ENCODE peak calls at places on chromosomes 4 and X, in eight cellular contexts. R is lower lobe of right lung, D is cardiac fibroblast, G is right atrium auricular region, K is GM23338, S is mucosa of descending colon, N is SK-N-SH, B is gastrocnemius medialis. C is an unnamed sample.

GRCh38 chrX:38249965-38250364 is 29.3 kb upstream of the SRPX start:
- DNase-seq in R (no peak), D (no peak), G (no peak), K (no peak), S (no peak), N (no peak), B (no peak), C (no peak)

GRCh38 chr4:94669672-94670664 is 87.8 kb upstream of the BMPR1B start:
- DNase-seq in R (no peak), D (peak), G (no peak), K (no peak), S (no peak), N (no peak), B (no peak), C (peak)

GRCh38 chrX:107894038-107894437 is 68.4 kb downstream of the MID2 start:
- DNase-seq in R (no peak), D (peak), G (no peak), K (peak), S (peak), N (peak), B (no peak), C (peak)

GRCh38 chr4:98434816-98435215 is 173.6 kb downstream of the RAP1GDS1 start:
- DNase-seq in R (no peak), D (no peak), G (no peak), K (no peak), S (no peak), N (no peak), B (no peak), C (no peak)

GRCh38 chr4:183260491-183261151 is 59.5 kb downstream of the CLDN22 start:
- DNase-seq in R (no peak), D (no peak), G (no peak), K (no peak), S (peak), N (no peak), B (no peak), C (peak)

GRCh38 chr4:133130171-133130570 is 18.9 kb upstream of the PCDH10 start:
- DNase-seq in R (no peak), D (peak), G (no peak), K (peak), S (no peak), N (no peak), B (no peak), C (no peak)

GRCh38 chr4:10664408-10664807 is 20.2 kb downstream of the CLNK start:
- DNase-seq in R (no peak), D (peak), G (peak), K (no peak), S (no peak), N (no peak), B (no peak), C (peak)

GRCh38 chrX:151789179-151789800 is 54.7 kb downstream of the CNGA2 start:
- DNase-seq in R (no peak), D (peak), G (peak), K (no peak), S (peak), N (no peak), B (peak), C (peak)

GRCh38 chrX:120309873-120310730 is 1.2 kb downstream of the TMEM255A start:
- DNase-seq in R (peak), D (peak), G (no peak), K (peak), S (no peak), N (peak), B (no peak), C (no peak)

GRCh38 chr4:69126030-69126429 is 29.8 kb downstream of the UGT2B7 start:
- DNase-seq in R (no peak), D (no peak), G (no peak), K (no peak), S (no peak), N (no peak), B (no peak), C (no peak)

GRCh38 chr4:183354213-183354612 is 32.0 kb upstream of the CLDN24 start:
- DNase-seq in R (no peak), D (no peak), G (no peak), K (no peak), S (no peak), N (no peak), B (no peak), C (peak)

GRCh38 chrX:129845616-129846190 is 2.0 kb upstream of the ZDHHC9 start:
- DNase-seq in R (no peak), D (no peak), G (no peak), K (no peak), S (no peak), N (no peak), B (no peak), C (peak)

GRCh38 chr4:80027611-80028010 is 45.4 kb downstream of the ANTXR2 start:
- DNase-seq in R (no peak), D (no peak), G (no peak), K (no peak), S (no peak), N (no peak), B (no peak), C (no peak)

GRCh38 chrX:150887906-150888465 is 10.5 kb downstream of the CD99L2 start:
- DNase-seq in R (no peak), D (peak), G (no peak), K (no peak), S (no peak), N (no peak), B (no peak), C (peak)

GRCh38 chr4:79141530-79141929 is 184.3 kb downstream of the NAA11 start:
- DNase-seq in R (no peak), D (peak), G (no peak), K (peak), S (peak), N (no peak), B (no peak), C (peak)

GRCh38 chr4:98516042-98516440 is 142.4 kb downstream of the TSPAN5 start:
- DNase-seq in R (no peak), D (peak), G (no peak), K (no peak), S (no peak), N (no peak), B (no peak), C (peak)

GRCh38 chr4:72302981-72303704 is 265.9 kb downstream of the ADAMTS3 start:
- DNase-seq in R (no peak), D (peak), G (no peak), K (peak), S (peak), N (peak), B (no peak), C (peak)

GRCh38 chrX:3232262-3232950 is 114.0 kb downstream of the MXRA5 start:
- DNase-seq in R (no peak), D (no peak), G (no peak), K (no peak), S (no peak), N (no peak), B (no peak), C (no peak)

GRCh38 chr4:102663073-102663472 is 97.7 kb downstream of the MANBA start:
- DNase-seq in R (no peak), D (peak), G (no peak), K (no peak), S (no peak), N (no peak), B (no peak), C (peak)

GRCh38 chr4:61408861-61409260 is 208.7 kb downstream of the ADGRL3 start:
- DNase-seq in R (no peak), D (no peak), G (no peak), K (no peak), S (no peak), N (no peak), B (no peak), C (peak)

GRCh38 chrX:110244951-110245480 is 72.9 kb downstream of the AMMECR1 start:
- DNase-seq in R (no peak), D (no peak), G (no peak), K (peak), S (no peak), N (no peak), B (no peak), C (no peak)

GRCh38 chr4:6889101-6889735 is 20.4 kb upstream of the TBC1D14 start:
- DNase-seq in R (no peak), D (no peak), G (no peak), K (no peak), S (no peak), N (no peak), B (no peak), C (no peak)

GRCh38 chr4:127165971-127166370 is 466.8 kb upstream of the INTU start:
- DNase-seq in R (no peak), D (no peak), G (no peak), K (no peak), S (no peak), N (no peak), B (no peak), C (peak)

GRCh38 chrX:17242470-17242869 is 132.5 kb upstream of the NHS start:
- DNase-seq in R (no peak), D (peak), G (peak), K (peak), S (peak), N (peak), B (no peak), C (peak)

GRCh38 chr4:40283968-40284367 is 51.2 kb upstream of the CHRNA9 start:
- DNase-seq in R (no peak), D (peak), G (no peak), K (peak), S (no peak), N (no peak), B (no peak), C (peak)

GRCh38 chr4:38192516-38192915 is 232.3 kb downstream of the PTTG2 start:
- DNase-seq in R (no peak), D (no peak), G (no peak), K (no peak), S (no peak), N (no peak), B (no peak), C (peak)

GRCh38 chr4:41092128-41092527 is 122.2 kb downstream of the APBB2 start:
- DNase-seq in R (no peak), D (no peak), G (no peak), K (peak), S (no peak), N (no peak), B (no peak), C (no peak)

GRCh38 chr4:153432971-153433752 is 33.0 kb upstream of the TMEM131L start:
- DNase-seq in R (peak), D (peak), G (peak), K (peak), S (peak), N (no peak), B (peak), C (peak)

GRCh38 chr4:100379583-100380105 is 138.2 kb downstream of the EMCN start:
- DNase-seq in R (no peak), D (no peak), G (no peak), K (no peak), S (no peak), N (no peak), B (no peak), C (peak)

GRCh38 chr4:184477201-184477999 is 3.0 kb upstream of the IRF2 start:
- DNase-seq in R (no peak), D (no peak), G (no peak), K (no peak), S (no peak), N (no peak), B (no peak), C (no peak)

GRCh38 chr4:167232805-167233522 is 1.3 kb downstream of the SPOCK3 start:
- DNase-seq in R (no peak), D (no peak), G (no peak), K (peak), S (no peak), N (no peak), B (no peak), C (no peak)

GRCh38 chr4:146342600-146343192 is 128.4 kb downstream of the REELD1 start:
- DNase-seq in R (no peak), D (peak), G (no peak), K (peak), S (peak), N (peak), B (no peak), C (peak)

GRCh38 chr4:175435437-175435836 is 376.6 kb downstream of the GPM6A start:
- DNase-seq in R (no peak), D (no peak), G (no peak), K (no peak), S (no peak), N (peak), B (no peak), C (no peak)

GRCh38 chr4:153494562-153494961 is 28.4 kb downstream of the TMEM131L start:
- DNase-seq in R (no peak), D (no peak), G (no peak), K (no peak), S (no peak), N (no peak), B (no peak), C (no peak)

GRCh38 chr4:162981823-162982222 is 184.9 kb downstream of the NAF1 start:
- DNase-seq in R (no peak), D (no peak), G (no peak), K (no peak), S (no peak), N (no peak), B (no peak), C (no peak)

GRCh38 chrX:108245462-108245861 is 153.9 kb downstream of the ATG4A start:
- DNase-seq in R (no peak), D (no peak), G (no peak), K (peak), S (no peak), N (no peak), B (no peak), C (no peak)

GRCh38 chr4:183860726-183861125 is 44.4 kb upstream of the STOX2 start:
- DNase-seq in R (no peak), D (no peak), G (no peak), K (no peak), S (no peak), N (no peak), B (no peak), C (peak)

GRCh38 chr4:5658992-5659391 is 49.4 kb downstream of the EVC2 start:
- DNase-seq in R (no peak), D (no peak), G (no peak), K (no peak), S (no peak), N (no peak), B (no peak), C (no peak)

GRCh38 chrX:19670854-19671620 is 155.7 kb upstream of the MAP3K15 start:
- DNase-seq in R (no peak), D (peak), G (peak), K (peak), S (peak), N (peak), B (no peak), C (peak)
- TF ChIP-seq CTCF in R (no peak), D (no peak), G (no peak), K (no peak), S (no peak), N (peak), B (no peak), C (no peak)

DNA sequence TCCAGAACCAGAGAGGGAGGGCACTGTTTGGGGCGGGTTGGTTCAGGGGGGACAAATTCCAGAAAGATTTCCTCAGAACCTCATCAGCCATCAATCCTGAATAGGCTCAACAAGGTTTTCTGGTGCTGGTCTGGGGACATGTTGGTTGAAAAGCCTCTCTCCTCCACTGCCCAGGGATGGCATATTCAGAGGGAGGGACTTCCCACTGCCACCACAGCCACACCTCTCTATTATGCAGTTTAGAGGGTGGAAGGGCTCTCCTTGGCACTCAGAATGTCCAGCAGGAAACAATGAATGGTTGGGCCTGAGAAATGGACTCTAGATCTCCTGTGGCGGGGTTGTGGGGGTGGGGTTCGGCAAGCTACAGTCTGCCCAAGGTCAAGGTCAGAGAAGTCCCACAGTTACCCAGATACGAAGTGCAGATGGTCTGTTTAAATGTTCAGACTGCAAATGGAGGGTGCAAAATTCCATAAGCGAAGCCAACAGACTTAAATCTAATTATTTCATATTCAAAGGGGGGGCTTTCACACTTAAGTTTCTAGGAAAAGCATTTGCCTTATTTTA is 70.7 kb downstream of the LEF1 start:
- DNase-seq in R (no peak), D (no peak), G (no peak), K (no peak), S (no peak), N (no peak), B (no peak), C (no peak)
- TF ChIP-seq CTCF in R (no peak), D (no peak), G (no peak), K (no peak), S (no peak), N (no peak), B (no peak), C (no peak)

DNA sequence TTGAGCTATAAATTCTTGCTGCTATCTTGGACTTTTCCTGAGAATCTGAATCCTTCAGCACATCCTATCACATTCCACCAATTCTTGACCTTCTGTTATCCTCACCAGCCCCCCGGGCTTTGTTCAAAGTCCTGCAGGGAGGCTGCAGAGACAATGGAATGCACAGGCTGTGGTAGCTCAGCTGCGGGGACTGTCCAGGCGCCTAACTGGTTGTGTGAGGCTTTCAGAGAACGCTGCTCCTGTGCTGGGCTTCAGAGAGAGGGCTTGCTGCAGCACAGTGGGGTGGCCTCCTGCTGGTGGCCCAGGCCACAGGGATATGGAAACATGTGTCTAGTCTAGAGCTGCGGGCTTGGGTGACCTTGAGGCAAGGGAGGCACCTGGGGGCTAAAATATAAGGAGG is 196.4 kb upstream of the GATB start:
- DNase-seq in R (no peak), D (no peak), G (no peak), K (peak), S (no peak), N (no peak), B (no peak), C (no peak)
- TF ChIP-seq CTCF in R (no peak), D (no peak), G (no peak), K (peak), S (no peak), N (no peak), B (no peak), C (no peak)

DNA sequence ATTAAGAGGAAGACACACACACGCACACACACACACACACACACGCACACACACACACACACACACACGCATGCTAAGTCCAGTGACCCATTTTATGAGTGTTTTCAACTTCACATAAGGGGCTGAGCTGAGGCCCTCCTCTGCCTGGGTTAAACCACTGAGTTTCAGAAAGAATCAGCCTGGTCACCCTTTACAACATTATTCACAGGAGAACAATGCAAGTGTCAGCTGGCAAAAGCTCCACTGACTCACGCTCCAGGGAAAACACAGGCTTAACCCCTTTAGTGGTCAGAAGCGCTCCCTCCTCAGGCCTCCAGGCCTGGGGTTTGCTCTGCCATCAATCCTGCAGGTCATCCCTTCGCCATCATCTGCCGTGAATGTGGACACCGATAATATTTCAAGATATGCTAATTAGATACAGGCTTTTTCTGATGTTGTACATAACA is 46.9 kb downstream of the ACOX3 start:
- DNase-seq in R (no peak), D (peak), G (peak), K (no peak), S (peak), N (peak), B (peak), C (peak)
- TF ChIP-seq CTCF in R (no peak), D (peak), G (no peak), K (no peak), S (no peak), N (peak), B (no peak), C (peak)

DNA sequence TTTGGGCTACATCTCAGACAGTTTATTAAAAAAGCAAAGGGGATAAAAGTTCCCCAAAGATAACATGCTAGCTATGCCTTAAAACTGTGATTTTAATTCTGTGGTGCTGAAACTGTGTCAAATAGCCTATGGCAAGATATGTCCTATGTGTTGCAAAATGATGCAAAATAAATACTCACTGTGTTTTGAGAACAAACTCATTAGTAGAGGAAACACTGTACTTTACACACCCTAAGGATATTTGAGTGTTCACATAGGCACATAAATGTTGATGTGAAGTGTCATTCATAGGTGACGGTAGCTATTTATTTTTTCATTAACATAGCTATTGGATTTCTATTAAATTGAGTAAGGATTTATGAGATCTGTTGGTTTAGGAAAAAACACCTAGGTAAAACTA is 351.9 kb downstream of the FAT4 start:
- DNase-seq in R (no peak), D (no peak), G (no peak), K (no peak), S (no peak), N (no peak), B (no peak), C (peak)
- TF ChIP-seq CTCF in R (no peak), D (no peak), G (no peak), K (no peak), S (no peak), N (no peak), B (no peak), C (no peak)